ENCODE peak calls at places on chromosomes 12 and 14, in nine cellular contexts. M is HCT116, G is mammary epithelial cell, H is fibroblast of lung, F is astrocyte, I is IMR-90, X is GM23338, W is A549, C is OCI-LY7. T is an unnamed sample.

GRCh38 chr12:66984962-66985361 is 284.2 kb upstream of the CAND1 start:
- DNase-seq in F (no peak), W (no peak), I (no peak), M (no peak), X (no peak), H (peak; percentile 27), G (peak; percentile 83), C (no peak), T (no peak)

GRCh38 chr14:72256055-72256454 is 323.8 kb downstream of the RGS6 start:
- DNase-seq in F (peak; percentile 11), H (peak; percentile 30), G (peak; percentile 56), I (no peak), W (no peak), X (no peak), M (peak; percentile 10), C (no peak), T (no peak)

GRCh38 chr14:69865701-69866365 is 13.4 kb upstream of the SMOC1 start:
- DNase-seq in G (no peak), M (no peak), X (no peak), W (no peak), H (no peak), C (no peak), F (no peak), I (no peak), T (no peak)

GRCh38 chr14:21454843-21455550 is 926 bp downstream of the CHD8 start:
- DNase-seq in W (no peak), X (peak; percentile 35), M (no peak), G (no peak), C (peak; percentile 36), I (peak; percentile 6), F (no peak), H (no peak), T (no peak)

GRCh38 chr12:99915251-99916082 is 69.3 kb downstream of the ANKS1B start:
- DNase-seq in C (no peak), F (peak; percentile 68), H (peak; percentile 76), M (no peak), G (no peak), W (peak; percentile 81), X (no peak), I (peak; percentile 65), T (no peak)

GRCh38 chr14:27075503-27075902 is 477.7 kb upstream of the NOVA1 start:
- DNase-seq in H (no peak), M (no peak), X (no peak), W (no peak), I (no peak), F (no peak), G (no peak), C (no peak), T (no peak)

GRCh38 chr12:18313316-18313715 is 52.0 kb downstream of the PIK3C2G start:
- DNase-seq in H (no peak), W (no peak), G (no peak), C (no peak), I (no peak), F (no peak), M (no peak), X (no peak), T (no peak)

GRCh38 chr12:92162079-92162478 is 16.4 kb upstream of the BTG1 start:
- DNase-seq in C (no peak), H (no peak), X (no peak), G (no peak), I (no peak), M (no peak), F (no peak), W (no peak), T (no peak)

GRCh38 chr12:130425698-130426245 is 88.1 kb downstream of the PIWIL1 start:
- DNase-seq in G (no peak), M (no peak), H (no peak), F (no peak), W (no peak), C (no peak), X (no peak), I (no peak), T (no peak)

GRCh38 chr14:95045836-95046430 is 111.4 kb downstream of the DICER1 start:
- DNase-seq in C (no peak), M (no peak), I (no peak), H (no peak), G (no peak), X (no peak), F (no peak), W (no peak), T (no peak)

GRCh38 chr14:77314043-77314442 is 6.6 kb downstream of the POMT2 start:
- DNase-seq in W (peak; percentile 84), I (peak; percentile 89), F (peak; percentile 43), M (no peak), C (no peak), H (peak; percentile 57), X (peak; percentile 85), G (peak; percentile 93), T (no peak)

GRCh38 chr12:121576851-121577391 is 3.9 kb downstream of the KDM2B start:
- DNase-seq in W (peak; percentile 73), I (peak; percentile 95), F (peak; percentile 85), G (peak; percentile 11), C (no peak), X (peak; percentile 92), H (peak; percentile 90), M (no peak), T (no peak)
- H3K4me2 ChIP-seq in W (peak overlapping the region; percentile 90), I (peak overlapping the region; percentile 62), F (peak overlapping the region; percentile 86), G (peak overlapping the region; percentile 2), C (no peak overlapping the region), X (peak overlapping the region; percentile 97), H (peak overlapping the region; percentile 89), M (no peak overlapping the region), T (peak overlapping the region; percentile 64)

GRCh38 chr12:57215065-57215464 is 1.5 kb upstream of the NXPH4 start:
- DNase-seq in W (no peak), F (no peak), X (no peak), H (no peak), C (no peak), G (no peak), M (no peak), I (no peak), T (no peak)

GRCh38 chr12:57218030-57218853 is 1.6 kb downstream of the NXPH4 start:
- DNase-seq in I (peak; percentile 70), C (no peak), M (no peak), H (no peak), G (no peak), F (no peak), X (no peak), W (no peak), T (no peak)

GRCh38 chr12:57215668-57216013 is 953 bp upstream of the NXPH4 start:
- DNase-seq in W (no peak), I (peak; percentile 30), F (no peak), M (no peak), H (peak; percentile 30), C (no peak), G (peak; percentile 29), X (no peak), T (no peak)

GRCh38 chr12:57216014-57216891 is at the start of gene NXPH4:
- DNase-seq in G (no peak), C (peak; percentile 69), H (no peak), W (no peak), F (no peak), I (no peak), X (peak; percentile 86), M (no peak), T (no peak)

GRCh38 chr12:57216931-57217871 is 607 bp downstream of the NXPH4 start:
- DNase-seq in F (no peak), X (peak; percentile 53), W (no peak), H (no peak), C (peak; percentile 18), I (no peak), G (peak; percentile 9), M (no peak), T (no peak)
- H3K4me2 ChIP-seq in F (peak overlapping the region; percentile 84), X (peak overlapping the region; percentile 84), W (peak overlapping the region; percentile 100), H (peak overlapping the region; percentile 44), C (peak overlapping the region; percentile 86), I (peak overlapping the region; percentile 79), G (peak overlapping the region; percentile 98), M (peak overlapping the region; percentile 97), T (no peak overlapping the region)

GRCh38 chr12:105444809-105445102 is 114.3 kb downstream of the C12orf75 start:
- DNase-seq in G (peak; percentile 69), H (peak; percentile 61), W (no peak), M (no peak), I (peak; percentile 40), X (no peak), F (peak; percentile 60), C (no peak), T (no peak)

GRCh38 chr12:105449406-105449805 is 118.9 kb downstream of the C12orf75 start:
- DNase-seq in I (no peak), H (peak; percentile 65), C (no peak), W (no peak), F (peak; percentile 47), X (no peak), G (no peak), M (no peak), T (no peak)

GRCh38 chr12:105440037-105440664 is 109.7 kb downstream of the C12orf75 start:
- DNase-seq in I (no peak), G (no peak), X (no peak), C (no peak), W (no peak), H (no peak), M (no peak), F (no peak), T (no peak)

GRCh38 chr12:105444050-105444808 is 113.7 kb downstream of the C12orf75 start:
- DNase-seq in I (peak; percentile 42), W (peak; percentile 77), M (no peak), F (peak; percentile 84), C (no peak), X (no peak), H (peak; percentile 87), G (no peak), T (no peak)

DNA sequence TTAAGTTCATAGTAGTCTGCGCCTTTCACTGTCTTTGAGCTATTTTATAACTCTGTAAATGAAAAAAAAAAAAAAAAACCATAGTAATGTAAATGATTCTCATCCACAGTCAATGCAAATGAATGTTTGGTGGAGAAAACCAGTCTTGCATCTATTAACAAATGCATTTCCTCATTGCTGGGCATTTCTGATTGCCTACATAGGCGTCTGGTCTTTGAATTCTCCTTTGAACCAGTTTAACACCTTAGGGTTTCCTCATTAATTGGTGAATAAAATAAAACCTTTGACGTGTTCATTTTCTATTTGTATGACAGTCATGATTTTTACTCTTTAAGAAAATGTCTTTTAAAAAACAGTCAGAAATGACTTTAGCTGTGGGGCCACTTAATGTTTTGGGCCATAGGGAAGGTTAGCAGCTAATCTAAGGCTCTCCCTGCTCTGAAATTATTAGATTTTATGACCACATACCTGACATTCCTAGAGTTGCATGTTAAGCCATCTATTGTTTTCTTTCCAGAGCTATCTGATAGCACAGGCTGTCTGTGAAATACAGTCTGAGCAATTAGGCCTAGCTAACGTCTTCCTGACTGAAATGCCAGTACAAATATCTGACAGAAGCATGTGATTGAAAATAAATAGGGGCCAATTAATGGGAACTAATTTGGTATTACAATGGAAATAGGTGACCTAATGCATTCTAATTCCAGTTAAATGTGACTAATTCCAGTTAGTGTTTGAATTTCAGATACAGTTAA is 114.9 kb downstream of the C12orf75 start:
- DNase-seq in C (no peak), H (peak; percentile 90), F (peak; percentile 91), G (peak; percentile 48), W (peak; percentile 40), M (no peak), X (peak; percentile 37), I (peak; percentile 31), T (no peak)
- H3K4me2 ChIP-seq in C (no peak overlapping the region), H (no peak overlapping the region), F (peak overlapping the region; percentile 57), G (peak overlapping the region; percentile 33), W (peak overlapping the region; percentile 63), M (no peak overlapping the region), X (peak overlapping the region; percentile 27), I (no peak overlapping the region), T (no peak overlapping the region)

DNA sequence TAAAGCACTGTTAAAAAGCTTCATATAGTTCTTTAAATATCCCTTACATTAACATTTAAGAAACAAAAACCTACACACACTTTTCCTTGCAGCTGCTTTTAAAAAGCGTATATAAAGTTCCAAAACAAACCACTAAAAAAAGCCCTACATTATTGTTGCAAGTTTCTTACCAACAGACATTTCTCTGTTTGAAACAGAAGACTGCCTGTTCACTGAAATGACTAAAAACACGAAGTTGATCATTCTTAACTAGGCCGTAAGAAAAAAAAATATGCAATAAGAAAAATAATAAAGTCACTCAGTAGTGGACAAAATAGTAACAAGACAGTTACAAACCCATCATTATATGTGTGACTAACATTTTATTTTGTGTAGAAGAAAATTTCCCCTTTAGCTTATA is 37.3 kb downstream of the KIF21A start:
- DNase-seq in M (no peak), H (no peak), C (no peak), I (no peak), G (no peak), X (no peak), W (no peak), F (no peak), T (no peak)
- H3K4me2 ChIP-seq in M (no peak overlapping the region), H (no peak overlapping the region), C (no peak overlapping the region), I (no peak overlapping the region), G (no peak overlapping the region), X (no peak overlapping the region), W (no peak overlapping the region), F (no peak overlapping the region), T (no peak overlapping the region)

T was measured in DND-41.